ENCODE peak calls at places on chromosomes 16 and 17, in five cellular contexts. I, V, Z, E and M are unnamed samples.

GRCh38 chr17:7241783-7242716 is at the start of gene GABARAP:
- DNase-seq in I (peak; percentile 97), E (peak; percentile 96), V (peak; percentile 94), Z (peak; percentile 90), M (peak; percentile 97)

GRCh38 chr17:77677637-77678036 is 280.9 kb upstream of the TNRC6C start:
- DNase-seq in Z (no peak), V (no peak), E (no peak), I (no peak), M (no peak)

GRCh38 chr16:67530013-67530939 is 1.6 kb downstream of the RIPOR1 start:
- DNase-seq in V (no peak), I (peak; percentile 79), Z (peak; percentile 36), E (peak; percentile 76), M (peak; percentile 74)

GRCh38 chr17:77637807-77638182 is 320.7 kb upstream of the TNRC6C start:
- DNase-seq in Z (no peak), E (no peak), I (no peak), V (no peak), M (no peak)

GRCh38 chr17:8056232-8056975 is 17.5 kb downstream of the ALOX15B start:
- DNase-seq in Z (no peak), I (peak; percentile 95), E (peak; percentile 57), V (peak; percentile 71), M (peak; percentile 63)

GRCh38 chr16:67391424-67392300 is 1.6 kb downstream of the TPPP3 start:
- DNase-seq in V (no peak), I (no peak), E (no peak), Z (peak; percentile 91), M (no peak)

GRCh38 chr16:81280393-81280792 is 34.4 kb upstream of the GAN start:
- DNase-seq in Z (no peak), E (no peak), I (peak; percentile 56), V (no peak), M (no peak)

GRCh38 chr16:53773150-53773846 is 69.3 kb downstream of the FTO start:
- DNase-seq in V (peak; percentile 28), E (peak; percentile 51), Z (no peak), I (peak; percentile 90), M (peak; percentile 42)

GRCh38 chr16:85992779-85993178 is 93.8 kb downstream of the IRF8 start:
- DNase-seq in E (no peak), V (no peak), Z (no peak), I (no peak), M (no peak)

GRCh38 chr16:89138513-89138795 is 33.1 kb upstream of the CDH15 start:
- DNase-seq in V (no peak), Z (no peak), E (no peak), I (no peak), M (no peak)

GRCh38 chr17:12647023-12647422 is 18.7 kb upstream of the MYOCD start:
- DNase-seq in Z (no peak), E (no peak), V (no peak), I (no peak), M (no peak)

GRCh38 chr17:69609495-69610315 is 195.2 kb downstream of the MAP2K6 start:
- DNase-seq in Z (no peak), E (no peak), V (peak; percentile 11), I (peak; percentile 70), M (peak; percentile 15)

GRCh38 chr16:52976539-52977167 is 76.0 kb downstream of the CHD9NB start:
- DNase-seq in E (no peak), I (peak; percentile 36), V (peak; percentile 44), Z (no peak), M (no peak)

GRCh38 chr17:7313890-7314718 is 1.1 kb downstream of the GPS2 start:
- DNase-seq in E (no peak), I (peak; percentile 47), Z (no peak), V (peak; percentile 47), M (no peak)

GRCh38 chr16:74872302-74872701 is 97.7 kb upstream of the FA2H start:
- DNase-seq in V (no peak), Z (no peak), E (no peak), I (no peak), M (no peak)

GRCh38 chr16:14564323-14564722 is 65.7 kb downstream of the PARN start:
- DNase-seq in Z (no peak), I (no peak), V (no peak), E (peak; percentile 54), M (peak; percentile 11)

GRCh38 chr16:88317619-88317977 is 65.2 kb upstream of the ZNF469 start:
- DNase-seq in V (no peak), I (peak; percentile 59), Z (no peak), E (no peak), M (no peak)

GRCh38 chr17:49959183-49959935 is 9.6 kb upstream of the DLX4 start:
- DNase-seq in E (no peak), I (no peak), V (no peak), Z (no peak), M (no peak)

GRCh38 chr16:64459821-64460220 is 662.0 kb downstream of the CDH11 start:
- DNase-seq in E (no peak), I (peak; percentile 50), V (no peak), Z (no peak), M (peak; percentile 37)

GRCh38 chr16:61413026-61413425 is 623.2 kb downstream of the CDH8 start:
- DNase-seq in V (no peak), I (no peak), Z (no peak), E (no peak), M (no peak)

GRCh38 chr16:21645261-21645721 is 7.1 kb downstream of the IGSF6 start:
- DNase-seq in V (peak; percentile 77), I (peak; percentile 59), E (no peak), Z (no peak), M (no peak)

GRCh38 chr17:40551874-40552768 is 13.2 kb downstream of the CCR7 start:
- DNase-seq in I (peak; percentile 99), Z (no peak), V (peak; percentile 43), E (peak; percentile 21), M (no peak)

GRCh38 chr17:73883175-73883574 is 238.9 kb upstream of the SDK2 start:
- DNase-seq in I (no peak), Z (no peak), E (no peak), V (no peak), M (no peak)

GRCh38 chr17:2081564-2081963 is 26.7 kb downstream of the HIC1 start:
- DNase-seq in V (no peak), I (peak; percentile 77), Z (no peak), E (no peak), M (no peak)

GRCh38 chr16:58337090-58337444 is 42.2 kb upstream of the PRSS54 start:
- DNase-seq in V (no peak), E (no peak), I (no peak), Z (no peak), M (peak; percentile 38)

GRCh38 chr16:27217256-27217655 is 13.9 kb downstream of the KDM8 start:
- DNase-seq in I (peak; percentile 86), E (no peak), Z (no peak), V (no peak), M (no peak)

GRCh38 chr17:22266231-22266630 is 573.9 kb downstream of the KCNJ18 start:
- DNase-seq in I (no peak), V (no peak), Z (no peak), E (no peak), M (no peak)
- H3K4me3 ChIP-seq in I (no peak overlapping the region), V (no peak overlapping the region), Z (no peak overlapping the region), E (no peak overlapping the region), M (no peak overlapping the region)

DNA sequence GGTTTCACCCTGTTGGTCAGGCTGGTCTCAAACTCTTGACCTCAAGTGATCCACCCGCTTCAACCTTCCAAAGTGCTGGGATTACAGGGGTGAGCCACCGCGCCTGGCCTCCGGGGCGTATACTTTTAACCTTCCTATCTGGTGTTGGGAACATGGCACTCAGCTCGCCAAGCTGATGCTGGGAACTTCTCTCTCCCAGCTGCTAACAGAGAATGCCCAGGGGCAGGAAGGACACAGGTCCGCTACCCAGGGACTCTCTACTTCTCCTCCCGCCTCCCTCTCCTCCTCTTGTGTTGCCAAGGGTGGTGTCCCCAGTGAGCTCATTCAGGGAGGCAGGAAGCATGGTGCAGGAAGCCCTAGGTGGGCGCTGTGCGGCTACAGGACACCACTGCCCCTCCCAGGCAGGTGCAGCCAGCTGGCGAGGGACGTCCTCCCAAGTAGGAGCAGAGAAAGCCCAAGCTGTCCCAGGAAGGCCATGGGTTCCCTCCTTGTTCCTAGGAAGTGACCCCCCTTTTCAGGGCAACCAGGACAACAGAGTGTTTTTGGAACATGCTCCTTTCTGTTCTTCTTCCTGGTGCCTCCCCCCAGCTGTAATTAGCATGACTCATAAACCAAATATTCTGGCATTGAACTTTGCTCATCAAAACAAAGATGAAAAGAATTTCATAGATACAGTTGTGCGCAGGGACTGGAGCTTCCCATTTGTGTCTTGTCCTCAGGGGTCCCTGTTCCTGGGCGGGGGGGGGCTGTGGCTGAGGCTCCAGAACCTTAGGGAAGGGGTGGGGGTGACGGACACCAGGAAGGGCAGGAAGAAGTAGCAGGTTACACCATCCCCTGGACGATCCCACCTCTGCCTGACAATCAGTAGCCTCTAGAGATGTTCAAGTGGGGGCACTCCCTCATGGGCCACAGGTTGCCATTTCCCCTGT is 2.6 kb downstream of the C1QTNF1 start:
- DNase-seq in Z (no peak), I (peak; percentile 83), V (no peak), E (peak; percentile 56), M (peak; percentile 83)
- H3K4me3 ChIP-seq in Z (no peak overlapping the region), I (peak overlapping the region; percentile 18), V (no peak overlapping the region), E (no peak overlapping the region), M (peak overlapping the region; percentile 69)

GRCh38 chr17:38509772-38510423 is 81.6 kb downstream of the ARHGAP23 start:
- DNase-seq in E (no peak), Z (no peak), I (no peak), V (no peak), M (no peak)
- H3K4me3 ChIP-seq in E (peak overlapping the region; percentile 18), Z (no peak overlapping the region), I (peak overlapping the region; percentile 21), V (no peak overlapping the region), M (no peak overlapping the region)

GRCh38 chr16:49856741-49857330 is 924 bp upstream of the ZNF423 start:
- DNase-seq in V (peak; percentile 51), Z (peak; percentile 47), I (peak; percentile 87), E (peak; percentile 86), M (peak; percentile 79)
- H3K4me3 ChIP-seq in V (peak overlapping the region; percentile 35), Z (peak overlapping the region; percentile 62), I (peak overlapping the region; percentile 60), E (peak overlapping the region; percentile 81), M (no peak overlapping the region)

GRCh38 chr16:71528863-71529262 is 2.6 kb downstream of the CHST4 start:
- DNase-seq in Z (no peak), V (peak; percentile 31), I (no peak), E (no peak), M (no peak)

GRCh38 chr16:71520550-71520949 is 5.7 kb upstream of the CHST4 start:
- DNase-seq in E (no peak), I (no peak), Z (no peak), V (no peak), M (no peak)

GRCh38 chr16:71528257-71528656 is 2.0 kb downstream of the CHST4 start:
- DNase-seq in I (no peak), Z (no peak), E (no peak), V (no peak), M (no peak)

GRCh38 chr16:71524566-71525553 is 1.4 kb upstream of the CHST4 start:
- DNase-seq in I (no peak), E (no peak), V (no peak), Z (no peak), M (peak; percentile 29)

GRCh38 chr16:71526111-71526998 is at the start of gene CHST4:
- DNase-seq in V (peak; percentile 81), I (peak; percentile 62), Z (no peak), E (no peak), M (peak; percentile 77)
- H3K4me3 ChIP-seq in V (peak within 1 kb of the TSS; percentile 62), I (no peak within 1 kb of the TSS), Z (no peak within 1 kb of the TSS), E (no peak within 1 kb of the TSS), M (no peak within 1 kb of the TSS)